ENCODE peak calls at places on chromosome 22, in four cellular contexts. N is IMR-90, T is tibial nerve, U is body of pancreas. A is an unnamed sample.

GRCh38 chr22:40477683-40478348 is 107.4 kb downstream of the SGSM3 start:
- DNase-seq in N (no peak), T (no peak), U (no peak), A (no peak)

GRCh38 chr22:26642465-26643367 is 14.7 kb upstream of the MIAT start:
- DNase-seq in N (no peak), T (no peak), U (no peak), A (peak)

GRCh38 chr22:25747245-25747944 is 5.4 kb downstream of the MYO18B start:
- DNase-seq in N (peak), T (no peak), U (peak), A (no peak)

GRCh38 chr22:26842103-26842502 is 184.7 kb downstream of the MIAT start:
- DNase-seq in N (no peak), T (no peak), U (no peak), A (no peak)

GRCh38 chr22:44755956-44756361 is 3.6 kb downstream of the ARHGAP8 start:
- DNase-seq in N (no peak), T (no peak), U (peak), A (no peak)

GRCh38 chr22:23035557-23036277 is 34.6 kb upstream of the GNAZ start:
- DNase-seq in N (no peak), T (no peak), U (no peak), A (no peak)

GRCh38 chr22:29431986-29432385 is 6.4 kb upstream of the RFPL1 start:
- DNase-seq in N (no peak), T (no peak), U (no peak), A (peak)

GRCh38 chr22:23180301-23180892 is at the start of gene BCR:
- DNase-seq in N (peak), T (peak), U (peak), A (peak)

GRCh38 chr22:35648066-35649025 is at the start of gene APOL6:
- DNase-seq in N (peak), T (no peak), U (peak), A (no peak)
- TF ChIP-seq POLR2A in N (peak), T (no peak), U (no peak), A (no peak)

DNA sequence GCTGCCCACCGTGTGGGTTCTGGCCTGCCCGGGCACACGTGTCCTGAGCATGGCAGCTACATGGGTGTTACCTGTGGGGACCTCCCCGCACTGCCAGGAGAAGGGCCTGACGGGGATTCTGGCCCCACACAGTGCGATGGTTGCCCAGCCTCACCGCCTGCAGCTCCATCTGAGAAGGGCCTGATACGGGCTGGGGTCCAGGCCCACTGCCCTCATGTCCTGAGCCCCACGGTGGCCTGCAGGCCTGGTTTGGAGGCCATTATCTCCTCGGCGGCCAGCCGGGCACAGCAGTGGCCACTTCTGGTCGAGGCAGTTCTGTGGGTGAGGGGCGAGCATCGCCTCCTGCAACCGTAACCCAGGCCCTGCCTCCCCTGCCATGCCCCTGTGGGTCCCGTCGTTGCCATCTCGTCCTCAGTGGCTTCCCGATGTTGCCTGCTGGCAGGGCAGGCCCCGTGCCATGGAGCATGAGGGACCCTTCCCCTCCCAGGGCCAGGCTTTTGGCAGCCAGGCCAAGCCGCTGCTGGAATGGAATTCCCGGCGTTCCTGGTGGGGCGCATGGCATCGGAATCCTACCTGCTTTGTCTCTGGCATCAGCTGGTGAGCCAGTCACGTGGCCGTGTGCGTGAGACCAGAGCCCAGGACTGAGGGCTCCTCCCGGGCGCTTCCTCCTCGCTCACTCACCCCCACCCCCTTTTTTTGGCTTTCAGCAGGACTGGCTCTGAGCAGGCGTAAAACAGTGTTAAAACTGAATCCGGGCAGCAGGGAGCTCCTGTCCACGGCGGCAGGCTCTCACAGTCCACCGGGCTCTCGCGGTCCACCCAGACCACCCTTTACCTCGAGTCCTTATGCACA is 71.9 kb upstream of the PPARA start:
- DNase-seq in N (no peak), T (peak), U (peak), A (peak)
- TF ChIP-seq POLR2A in N (no peak), T (peak), U (peak), A (no peak)

GRCh38 chr22:42959472-42960145 is 55.3 kb downstream of the PACSIN2 start:
- DNase-seq in N (peak), T (no peak), U (peak), A (no peak)

GRCh38 chr22:42957958-42958357 is 57.0 kb downstream of the PACSIN2 start:
- DNase-seq in N (no peak), T (no peak), U (no peak), A (no peak)

GRCh38 chr22:42958937-42959336 is 56.0 kb downstream of the PACSIN2 start:
- DNase-seq in N (no peak), T (no peak), U (no peak), A (no peak)

GRCh38 chr22:42961815-42962214 is 53.1 kb downstream of the PACSIN2 start:
- DNase-seq in N (no peak), T (no peak), U (no peak), A (no peak)

DNA sequence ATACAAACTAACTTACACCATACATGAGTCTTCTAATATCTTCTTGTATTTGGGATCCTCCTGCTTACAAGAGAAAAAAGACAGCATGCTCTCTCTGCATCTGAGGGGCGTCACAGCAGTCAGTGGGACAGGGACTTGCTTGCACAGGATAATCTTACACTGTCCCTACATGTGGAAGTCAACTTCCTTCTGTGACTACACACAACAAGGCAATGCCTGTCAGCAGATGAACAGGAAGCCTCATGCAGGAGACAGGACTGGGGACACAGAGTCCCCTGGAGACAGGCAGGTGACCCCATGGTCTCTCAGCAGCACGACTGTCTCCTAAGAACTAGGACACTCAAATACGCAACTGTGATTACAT is 54.8 kb downstream of the PACSIN2 start:
- DNase-seq in N (peak), T (no peak), U (peak), A (no peak)
- TF ChIP-seq POLR2A in N (peak), T (no peak), U (no peak), A (no peak)

GRCh38 chr22:49258107-49259010 is 569.3 kb downstream of the BRD1 start:
- DNase-seq in N (no peak), T (no peak), U (no peak), A (no peak)

GRCh38 chr22:49255154-49255553 is 572.5 kb downstream of the BRD1 start:
- DNase-seq in N (no peak), T (no peak), U (no peak), A (no peak)

GRCh38 chr22:49259870-49260615 is 567.6 kb downstream of the BRD1 start:
- DNase-seq in N (no peak), T (no peak), U (no peak), A (no peak)

GRCh38 chr22:49255741-49256318 is 571.8 kb downstream of the BRD1 start:
- DNase-seq in N (no peak), T (no peak), U (no peak), A (no peak)

DNA sequence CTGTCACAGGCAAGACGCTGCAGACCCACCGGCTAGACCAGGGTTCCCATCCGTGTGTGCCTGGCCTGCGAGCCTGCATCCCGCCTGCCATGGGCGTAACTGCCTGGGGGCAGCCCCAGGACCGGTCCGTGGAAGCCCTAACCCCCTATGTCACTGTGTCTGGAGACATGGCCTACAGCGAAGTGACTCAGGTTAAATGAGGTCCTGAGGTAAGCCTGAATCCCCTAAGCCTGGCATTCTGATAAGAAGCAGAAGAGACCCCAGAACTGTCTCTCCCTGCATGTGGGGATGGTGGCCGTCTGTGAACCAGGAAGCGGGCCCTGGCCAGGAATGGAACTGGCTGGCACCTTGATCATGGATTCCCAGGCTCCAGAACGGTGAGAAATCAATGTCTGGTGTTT is 570.1 kb downstream of the BRD1 start:
- DNase-seq in N (no peak), T (no peak), U (no peak), A (no peak)
- TF ChIP-seq POLR2A in N (no peak), T (no peak), U (no peak), A (no peak)

DNA sequence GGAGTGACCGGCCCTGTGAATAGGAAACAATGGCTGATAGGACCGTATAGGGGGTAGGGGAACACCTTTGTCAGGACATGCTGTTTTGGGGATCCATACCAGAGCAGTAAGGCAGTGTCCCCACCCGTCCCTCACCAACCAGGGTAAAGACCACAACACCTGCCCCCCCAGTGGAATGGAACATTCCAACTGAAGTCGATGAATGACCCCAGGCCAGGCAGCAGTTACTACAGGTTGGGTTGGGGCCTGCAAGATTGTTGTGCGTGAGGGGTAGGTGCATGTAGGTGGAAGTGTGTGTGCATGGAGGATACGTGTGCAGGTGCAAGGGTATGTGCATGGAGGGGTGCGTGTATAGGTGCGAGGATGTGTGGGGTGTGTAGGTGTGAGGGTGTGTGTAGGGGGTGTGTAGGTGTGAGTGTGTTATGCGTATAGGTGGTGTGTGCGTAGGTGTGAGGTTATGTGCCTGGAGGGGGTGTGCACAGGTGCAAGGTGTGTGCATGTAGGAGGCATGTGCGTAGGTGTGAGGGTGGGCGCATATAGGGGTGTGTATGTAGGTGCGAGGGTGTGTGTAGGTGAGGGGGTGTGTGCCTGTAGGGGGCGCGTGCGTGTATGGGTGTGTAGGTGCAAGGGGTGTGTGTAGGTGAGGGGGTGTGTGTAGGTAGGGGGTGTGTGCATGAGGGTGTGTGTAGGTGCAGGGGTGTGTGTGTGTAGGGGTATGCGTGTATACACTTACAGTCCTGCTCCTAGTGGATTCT is 32.9 kb downstream of the PISD start:
- DNase-seq in N (no peak), T (no peak), U (no peak), A (no peak)
- TF ChIP-seq POLR2A in N (peak), T (no peak), U (no peak), A (no peak)

A was measured in upper lobe of left lung.